ENCODE peak calls at places on chromosome 16, in four cellular contexts. N is natural killer cell, R is fibroblast of mammary gland, H is transverse colon. E is an unnamed sample.

GRCh38 chr16:89330177-89330856 is 112.8 kb downstream of the ZNF778 start:
- DNase-seq in N (no peak), R (peak), H (no peak), E (no peak)

GRCh38 chr16:59697236-59697635 is 963.1 kb upstream of the GOT2 start:
- DNase-seq in N (no peak), H (no peak), R (peak), E (no peak)

GRCh38 chr16:58414938-58415451 is 22.7 kb downstream of the GINS3 start:
- DNase-seq in N (no peak), R (no peak), H (no peak), E (no peak)

GRCh38 chr16:11101695-11102522 is 154.1 kb downstream of the SOCS1 start:
- DNase-seq in H (no peak), N (no peak), R (peak), E (no peak)

GRCh38 chr16:57976331-57976796 is 5.4 kb upstream of the CNGB1 start:
- DNase-seq in N (no peak), R (no peak), H (no peak), E (no peak)

GRCh38 chr16:57482845-57483545 is 3.3 kb downstream of the DOK4 start:
- DNase-seq in R (no peak), H (no peak), N (no peak), E (no peak)

GRCh38 chr16:87951550-87952538 is 610 bp downstream of the BANP start:
- DNase-seq in H (peak), R (no peak), N (no peak), E (no peak)

GRCh38 chr16:77599793-77600415 is 122.4 kb upstream of the NUDT7 start:
- DNase-seq in H (peak), N (no peak), R (peak), E (no peak)

GRCh38 chr16:49469930-49470451 is 96.4 kb downstream of the C16orf78 start:
- DNase-seq in R (no peak), H (no peak), N (peak), E (peak)

GRCh38 chr16:50121721-50122445 is 31.2 kb upstream of the TENT4B start:
- DNase-seq in H (no peak), N (no peak), R (no peak), E (no peak)

GRCh38 chr16:7765079-7765550 is 432.5 kb downstream of the RBFOX1 start:
- DNase-seq in N (no peak), H (no peak), R (no peak), E (no peak)

GRCh38 chr16:14303182-14303618 is 232.1 kb downstream of the MRTFB start:
- DNase-seq in N (no peak), R (no peak), H (no peak), E (no peak)

GRCh38 chr16:86609115-86609514 is 30.8 kb downstream of the FOXL1 start:
- DNase-seq in N (no peak), R (peak), H (no peak), E (no peak)

DNA sequence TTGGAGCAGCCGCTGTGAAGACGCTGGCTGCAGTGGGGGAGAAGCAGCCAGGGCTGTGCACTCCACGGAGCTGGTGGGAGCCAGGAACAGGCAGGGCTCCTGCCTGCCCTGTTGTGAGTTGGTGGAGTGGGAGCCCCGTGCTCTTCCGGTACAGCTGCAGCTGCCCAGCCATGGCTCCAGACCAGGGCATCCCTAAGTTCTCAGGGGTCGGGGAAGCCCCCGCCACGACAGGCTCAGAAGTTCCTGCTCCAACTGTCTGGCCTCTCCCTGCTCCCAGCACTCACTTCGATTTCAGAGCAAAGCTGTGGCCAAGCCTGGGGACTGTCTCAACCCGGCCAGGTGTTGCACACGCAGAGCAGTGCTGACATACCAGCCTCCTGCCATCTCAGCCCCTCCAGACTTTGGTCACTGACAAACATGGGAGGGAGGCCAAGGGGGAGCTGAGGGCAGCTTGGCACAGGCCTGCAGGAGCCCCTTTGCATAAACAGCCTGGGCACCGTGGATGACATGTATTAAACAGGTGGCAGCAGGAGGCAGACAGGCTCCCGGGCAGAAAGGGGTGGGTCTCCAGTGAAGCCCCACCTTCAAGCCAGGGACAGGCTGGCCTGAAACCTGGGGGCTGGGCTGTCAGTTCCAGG is 13.9 kb upstream of the KDM8 start:
- DNase-seq in H (peak), R (no peak), N (no peak), E (no peak)
- TF ChIP-seq CTCF in H (no peak), R (no peak), N (no peak), E (no peak)

DNA sequence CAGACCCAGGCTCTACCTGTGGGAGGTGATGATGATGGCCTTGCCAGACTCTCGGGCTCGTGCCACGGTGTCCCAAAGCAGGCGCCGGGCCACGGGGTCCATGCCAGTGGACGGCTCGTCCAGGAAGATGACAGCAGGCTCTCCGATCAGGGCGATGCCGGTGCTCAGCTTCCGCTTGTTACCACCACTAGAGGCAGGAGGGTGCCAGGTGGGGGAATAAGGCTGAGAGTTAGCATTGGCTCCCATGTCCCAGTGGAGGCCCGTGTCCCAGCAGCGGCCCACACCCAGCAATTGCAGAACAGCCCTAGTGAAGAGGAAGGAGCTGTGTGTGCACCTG is 10.3 kb upstream of the RNPS1 start:
- DNase-seq in R (no peak), H (no peak), N (no peak), E (no peak)
- TF ChIP-seq CTCF in R (no peak), H (no peak), N (no peak), E (peak)

DNA sequence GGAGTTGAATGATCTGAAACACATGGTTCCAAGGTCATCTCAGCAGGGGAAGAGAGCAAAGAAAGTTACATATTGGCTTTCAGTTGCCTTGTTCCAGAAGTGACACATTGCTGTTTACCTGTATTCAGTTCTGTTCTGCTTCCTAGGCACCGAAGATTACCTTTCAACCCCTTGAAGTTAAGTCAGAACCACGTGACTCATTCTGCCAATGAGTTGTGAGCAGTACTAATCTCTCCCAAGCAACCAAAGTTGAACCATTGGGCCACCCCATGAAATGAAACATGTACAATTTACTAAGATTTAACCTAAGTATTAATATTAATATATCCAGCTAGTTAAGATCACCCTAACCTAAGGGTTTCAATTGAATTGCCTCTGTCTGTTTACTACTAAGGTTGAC is 439.2 kb upstream of the MAF start:
- DNase-seq in H (no peak), R (no peak), N (no peak), E (no peak)
- TF ChIP-seq CTCF in H (no peak), R (no peak), N (no peak), E (no peak)

GRCh38 chr16:4316103-4316731 is 350 bp downstream of the GLIS2 start:
- DNase-seq in R (no peak), H (no peak), N (no peak), E (no peak)

GRCh38 chr16:4315185-4316102 is at the start of gene GLIS2:
- DNase-seq in N (peak), H (peak), R (peak), E (no peak)

GRCh38 chr16:4316732-4317461 is 1.0 kb downstream of the GLIS2 start:
- DNase-seq in R (no peak), H (peak), N (no peak), E (no peak)

GRCh38 chr16:4314532-4315184 is 1.2 kb upstream of the GLIS2 start:
- DNase-seq in H (no peak), R (peak), N (no peak), E (no peak)

GRCh38 chr16:4313563-4314531 is 2.0 kb upstream of the GLIS2 start:
- DNase-seq in H (peak), N (no peak), R (peak), E (no peak)
- TF ChIP-seq CTCF in H (peak), N (peak), R (no peak), E (peak)

DNA sequence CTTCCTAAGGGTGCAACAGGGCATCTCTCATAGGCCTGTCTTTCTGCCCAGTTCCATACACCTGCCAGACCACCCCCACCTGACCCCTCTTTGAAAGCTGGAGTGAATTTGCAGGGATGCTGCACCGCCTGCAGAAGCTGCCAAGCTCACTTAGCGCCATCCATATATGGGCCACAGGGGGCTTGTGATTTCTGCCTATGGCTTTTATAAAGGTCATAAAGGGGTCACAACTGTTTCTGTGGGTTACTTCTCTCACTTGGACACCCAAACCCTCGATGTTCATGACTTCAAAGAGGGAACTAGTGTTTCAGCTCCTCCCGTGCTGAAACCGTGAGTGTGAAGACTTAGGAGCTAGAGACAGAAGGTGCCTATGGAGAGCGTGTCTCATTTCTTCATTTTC is 23.9 kb upstream of the MEAK7 start:
- DNase-seq in N (no peak), R (no peak), H (no peak), E (no peak)
- TF ChIP-seq CTCF in N (no peak), R (no peak), H (no peak), E (no peak)